ENCODE peak calls at places on chromosome 12, in nine cellular contexts. F is GM18507; E is GM04503; P is astrocyte of the spinal cord; Q is spleen; D is neural progenitor cell; A is GM12865; G is body of pancreas; S is activated T-helper 1 cell treated with anti-CD3 and anti-CD28 coated beads, Interleukin-2, amount 50 U/mL, for 16 hours. J is an unnamed sample.

GRCh38 chr12:76272292-76272691 is 75.9 kb downstream of the BBS10 start:
- DNase-seq in F (no peak), P (no peak), E (no peak), G (no peak), D (no peak), S (no peak), Q (no peak), A (no peak), J (no peak)

GRCh38 chr12:109995366-109995702 is 834 bp downstream of the GIT2 start:
- DNase-seq in G (no peak), E (no peak), P (no peak), A (no peak), F (no peak), Q (no peak), S (no peak), D (no peak), J (no peak)

GRCh38 chr12:67541625-67541991 is 106.9 kb upstream of the DYRK2 start:
- DNase-seq in F (no peak), E (no peak), G (no peak), Q (no peak), D (no peak), P (no peak), A (peak; percentile 41), S (no peak), J (no peak)

GRCh38 chr12:67483871-67484554 is 164.5 kb upstream of the DYRK2 start:
- DNase-seq in F (no peak), Q (no peak), D (no peak), P (no peak), E (no peak), S (no peak), A (peak; percentile 59), G (no peak), J (no peak)

GRCh38 chr12:116979109-116979508 is 68.4 kb downstream of the FBXW8 start:
- DNase-seq in P (no peak), D (no peak), S (no peak), Q (no peak), A (no peak), G (no peak), E (no peak), F (no peak), J (no peak)

GRCh38 chr12:108596854-108597558 is 878 bp downstream of the TMEM119 start:
- DNase-seq in Q (no peak), P (no peak), S (no peak), F (no peak), A (no peak), E (no peak), G (no peak), D (no peak), J (no peak)

GRCh38 chr12:113196996-113197395 is 11.5 kb downstream of the RITA1 start:
- DNase-seq in G (peak; percentile 78), E (no peak), A (peak; percentile 88), D (peak; percentile 63), P (peak; percentile 76), F (peak; percentile 76), Q (no peak), S (no peak), J (peak; percentile 33)

GRCh38 chr12:93699271-93700141 is 22.3 kb downstream of the CRADD start:
- DNase-seq in G (no peak), E (no peak), P (peak; percentile 84), F (no peak), S (no peak), Q (no peak), D (no peak), A (no peak), J (no peak)

GRCh38 chr12:16281157-16281556 is 3.7 kb upstream of the SLC15A5 start:
- DNase-seq in D (no peak), P (no peak), E (no peak), A (no peak), Q (no peak), G (no peak), F (no peak), S (no peak), J (no peak)

GRCh38 chr12:6332459-6332858 is 9.4 kb downstream of the TNFRSF1A start:
- DNase-seq in Q (no peak), P (peak; percentile 74), S (no peak), F (no peak), G (no peak), A (no peak), D (no peak), E (no peak), J (no peak)

GRCh38 chr12:105334001-105334400 is 3.5 kb downstream of the C12orf75 start:
- DNase-seq in S (no peak), P (peak; percentile 80), A (no peak), Q (no peak), G (no peak), D (no peak), F (no peak), E (peak; percentile 38), J (no peak)

GRCh38 chr12:120822832-120823503 is 81.2 kb downstream of the SPPL3 start:
- DNase-seq in D (peak; percentile 43), S (no peak), A (no peak), P (no peak), Q (no peak), F (no peak), G (no peak), E (no peak), J (no peak)

GRCh38 chr12:103538397-103538796 is 42.6 kb upstream of the C12orf42 start:
- DNase-seq in Q (no peak), P (no peak), F (no peak), A (no peak), S (no peak), G (no peak), E (no peak), D (no peak), J (no peak)